ENCODE peak calls at places on chromosomes 12 and 14, in four cellular contexts. V, P, D and M are unnamed samples.

GRCh38 chr14:39229222-39229543 is 4.5 kb upstream of the MIA2 start:
- DNase-seq in V (no peak), P (no peak), D (no peak), M (no peak)

GRCh38 chr14:78921856-78922255 is 751.7 kb downstream of the NRXN3 start:
- DNase-seq in V (no peak), P (no peak), D (no peak), M (no peak)

GRCh38 chr14:106436310-106436905 is 910.0 kb downstream of the TMEM121 start:
- DNase-seq in V (peak; percentile 66), P (no peak), D (no peak), M (no peak)

GRCh38 chr14:99467338-99468075 is 13.2 kb downstream of the SETD3 start:
- DNase-seq in V (no peak), P (no peak), D (no peak), M (no peak)

GRCh38 chr12:62044450-62044849 is 215.8 kb upstream of the USP15 start:
- DNase-seq in V (no peak), P (no peak), D (no peak), M (no peak)

GRCh38 chr12:101599311-101599710 is 4.5 kb downstream of the MYBPC1 start:
- DNase-seq in V (no peak), P (no peak), D (no peak), M (no peak)

GRCh38 chr12:110280784-110281548 is at the start of gene ATP2A2:
- DNase-seq in V (peak; percentile 97), P (peak; percentile 87), D (peak; percentile 92), M (peak; percentile 79)

GRCh38 chr12:110501722-110502448 is at the start of the genes RAD9B and VPS29:
- DNase-seq in V (peak; percentile 99), P (peak; percentile 97), D (peak; percentile 98), M (peak; percentile 98)

GRCh38 chr12:116319316-116319715 is 41.8 kb upstream of the MED13L start:
- DNase-seq in V (no peak), P (no peak), D (no peak), M (no peak)

GRCh38 chr14:98244162-98244948 is 1027.6 kb downstream of the BCL11B start:
- DNase-seq in V (no peak), P (no peak), D (no peak), M (no peak)

GRCh38 chr12:6724409-6724797 is 557 bp downstream of the COPS7A start:
- DNase-seq in V (peak; percentile 84), P (no peak), D (no peak), M (peak; percentile 8)
- TF ChIP-seq POLR2A in V (no peak), P (no peak), D (no peak), M (no peak)

DNA sequence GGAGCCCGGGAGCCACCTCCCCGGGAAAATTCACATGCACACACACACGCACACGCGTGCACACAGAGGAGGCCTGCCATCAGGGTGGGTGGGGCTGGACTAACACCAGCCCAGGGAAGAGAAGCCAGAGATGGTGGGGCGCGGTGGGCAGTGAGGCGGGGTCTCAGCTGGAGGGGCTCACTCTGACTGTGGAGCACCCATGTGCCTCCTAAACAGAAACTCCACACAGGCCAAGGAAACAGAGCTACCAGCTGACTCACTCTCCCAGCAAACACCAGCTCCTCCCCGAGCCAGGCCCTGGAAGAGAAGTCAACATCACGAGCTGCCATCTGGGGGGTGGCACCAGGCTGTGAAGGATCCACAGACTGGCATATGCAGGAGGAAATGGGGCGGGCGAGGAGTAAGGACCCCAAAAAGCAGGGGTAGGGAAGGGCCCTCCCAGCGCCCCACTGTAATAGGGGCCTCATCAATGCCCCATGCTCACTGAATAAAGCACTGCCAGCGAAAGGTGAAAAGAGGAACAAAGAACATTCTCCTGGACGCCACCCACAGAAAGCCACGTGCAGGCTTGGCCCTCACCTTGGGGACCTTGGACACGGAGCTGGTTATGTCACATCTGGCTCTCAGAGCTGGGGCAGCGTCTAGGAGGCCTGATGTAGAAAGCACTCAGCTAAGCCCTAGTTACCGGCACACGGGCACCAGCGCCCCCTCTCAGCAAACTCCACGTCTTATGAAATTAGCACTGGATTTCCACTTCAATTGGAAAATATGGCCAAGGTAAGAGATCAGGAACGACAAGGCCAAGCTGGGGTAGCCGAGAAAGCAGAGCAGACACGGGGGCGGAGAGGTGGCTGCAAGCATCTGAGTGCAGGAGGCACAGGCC is 8.4 kb upstream of the INF2 start:
- DNase-seq in V (peak; percentile 68), P (no peak), D (peak; percentile 46), M (peak; percentile 63)
- H3K4me1 ChIP-seq in V (peaks cover 73% of the 10 kb centered on the region), P (peaks cover 21% of the 10 kb centered on the region), D (peaks cover 57% of the 10 kb centered on the region), M (peaks cover 40% of the 10 kb centered on the region)

DNA sequence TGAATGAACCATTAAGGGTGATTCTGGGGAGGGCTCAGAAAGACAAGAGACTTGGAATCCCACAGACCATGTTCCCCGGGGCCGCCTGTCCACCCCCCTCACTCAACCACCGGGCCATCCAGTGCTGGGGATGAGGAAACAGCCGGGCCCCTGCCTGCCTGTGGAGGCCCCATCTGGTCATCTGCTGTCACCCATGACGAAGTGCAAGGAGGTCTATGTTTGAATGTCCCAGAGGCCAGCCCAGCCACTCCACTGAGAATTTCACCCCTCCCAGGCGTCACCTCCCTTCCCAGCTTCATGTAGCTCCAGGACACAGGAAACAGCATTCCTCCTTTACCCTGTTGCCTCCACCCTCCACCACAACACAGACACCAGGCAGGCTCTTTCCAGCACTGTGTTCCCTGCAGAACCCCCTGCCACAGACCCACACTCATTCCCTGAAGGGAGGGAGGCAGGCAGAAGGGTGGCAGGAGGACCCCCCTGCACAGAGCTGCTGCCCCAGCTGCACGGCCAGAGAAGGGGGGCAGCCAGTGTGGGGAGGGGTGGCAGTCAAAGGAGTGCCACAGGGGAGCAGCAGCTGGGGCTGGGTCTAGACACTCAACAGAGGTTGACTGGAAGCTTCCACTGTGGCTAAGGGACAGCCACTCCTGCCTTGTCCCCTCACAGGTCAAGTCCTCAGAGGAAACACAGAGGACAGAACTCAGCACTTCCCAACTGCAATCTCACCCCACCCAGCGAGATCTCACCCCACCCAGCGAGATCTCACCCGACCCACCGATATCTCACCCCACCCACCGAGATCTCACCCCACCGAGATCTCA is 50.3 kb upstream of the PPP2R5C start:
- DNase-seq in V (no peak), P (no peak), D (no peak), M (no peak)
- TF ChIP-seq POLR2A in V (no peak), P (no peak), D (no peak), M (no peak)

GRCh38 chr12:1808036-1808797 is 12.1 kb upstream of the LRTM2 start:
- DNase-seq in V (peak; percentile 67), P (no peak), D (no peak), M (no peak)

GRCh38 chr12:1805441-1806081 is 14.8 kb upstream of the LRTM2 start:
- DNase-seq in V (peak; percentile 77), P (no peak), D (no peak), M (peak; percentile 85)

GRCh38 chr12:1807107-1807478 is 13.3 kb upstream of the LRTM2 start:
- DNase-seq in V (peak; percentile 61), P (no peak), D (no peak), M (no peak)

GRCh38 chr12:1807489-1807888 is 12.9 kb upstream of the LRTM2 start:
- DNase-seq in V (peak; percentile 76), P (no peak), D (no peak), M (no peak)

GRCh38 chr12:1806301-1807106 is 13.9 kb upstream of the LRTM2 start:
- DNase-seq in V (peak; percentile 73), P (no peak), D (no peak), M (no peak)
- H3K4me1 ChIP-seq in V (peaks cover 41% of the 10 kb centered on the region), P (no peaks in the 10 kb centered on the region), D (peaks cover 10% of the 10 kb centered on the region), M (peaks cover 10% of the 10 kb centered on the region)

GRCh38 chr12:25053021-25053271 is 104.0 kb upstream of the BCAT1 start:
- DNase-seq in V (no peak), P (no peak), D (no peak), M (no peak)

GRCh38 chr12:25051583-25052190 is 102.8 kb upstream of the BCAT1 start:
- DNase-seq in V (peak; percentile 86), P (no peak), D (no peak), M (no peak)

GRCh38 chr12:25054076-25054782 is 105.3 kb upstream of the BCAT1 start:
- DNase-seq in V (no peak), P (no peak), D (no peak), M (no peak)

GRCh38 chr12:25051171-25051570 is 102.3 kb upstream of the BCAT1 start:
- DNase-seq in V (no peak), P (no peak), D (no peak), M (no peak)

GRCh38 chr12:25052191-25053020 is 103.5 kb upstream of the BCAT1 start:
- DNase-seq in V (peak; percentile 78), P (no peak), D (peak; percentile 15), M (peak; percentile 5)
- TF ChIP-seq POLR2A in V (peak; percentile 83), P (no peak), D (no peak), M (no peak)

DNA sequence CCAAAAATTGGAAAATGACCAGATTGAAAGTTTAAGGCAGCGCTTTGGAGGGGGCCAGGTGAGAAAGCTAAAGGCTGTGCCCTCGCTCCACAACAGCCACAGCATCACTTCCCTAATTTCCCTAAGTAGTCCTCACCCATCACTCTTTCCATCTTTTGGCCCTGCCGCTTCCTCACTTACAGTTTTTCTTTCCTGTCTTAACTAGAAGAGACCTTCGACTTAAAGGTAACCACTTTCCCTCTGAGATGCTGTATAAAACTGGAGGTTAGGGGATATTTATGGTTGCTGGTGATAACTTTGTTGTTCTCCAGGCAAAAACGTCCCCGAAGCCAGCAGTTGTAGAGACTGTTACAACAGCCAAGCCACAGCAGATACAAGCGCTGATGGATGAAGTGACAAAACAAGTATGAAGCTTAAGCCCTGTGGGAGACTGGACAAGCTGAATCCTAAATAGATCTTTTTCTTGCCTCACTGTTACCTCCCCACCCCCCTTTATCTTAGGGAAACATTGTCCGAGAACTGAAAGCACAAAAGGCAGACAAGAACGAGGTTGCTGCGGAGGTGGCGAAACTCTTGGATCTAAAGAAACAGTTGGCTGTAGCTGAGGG is 4.3 kb downstream of the DDIT3 start:
- DNase-seq in V (no peak), P (no peak), D (no peak), M (no peak)
- H3K4me1 ChIP-seq in V (peaks cover 41% of the 10 kb centered on the region), P (peaks cover 3% of the 10 kb centered on the region), D (peaks cover 26% of the 10 kb centered on the region), M (peaks cover 26% of the 10 kb centered on the region)

GRCh38 chr12:56224102-56224701 is at the start of gene NABP2:
- DNase-seq in V (peak; percentile 98), P (peak; percentile 98), D (peak; percentile 98), M (peak; percentile 97)
- TF ChIP-seq POLR2A in V (no peak), P (peak; percentile 36), D (peak; percentile 55), M (peak; percentile 25)

DNA sequence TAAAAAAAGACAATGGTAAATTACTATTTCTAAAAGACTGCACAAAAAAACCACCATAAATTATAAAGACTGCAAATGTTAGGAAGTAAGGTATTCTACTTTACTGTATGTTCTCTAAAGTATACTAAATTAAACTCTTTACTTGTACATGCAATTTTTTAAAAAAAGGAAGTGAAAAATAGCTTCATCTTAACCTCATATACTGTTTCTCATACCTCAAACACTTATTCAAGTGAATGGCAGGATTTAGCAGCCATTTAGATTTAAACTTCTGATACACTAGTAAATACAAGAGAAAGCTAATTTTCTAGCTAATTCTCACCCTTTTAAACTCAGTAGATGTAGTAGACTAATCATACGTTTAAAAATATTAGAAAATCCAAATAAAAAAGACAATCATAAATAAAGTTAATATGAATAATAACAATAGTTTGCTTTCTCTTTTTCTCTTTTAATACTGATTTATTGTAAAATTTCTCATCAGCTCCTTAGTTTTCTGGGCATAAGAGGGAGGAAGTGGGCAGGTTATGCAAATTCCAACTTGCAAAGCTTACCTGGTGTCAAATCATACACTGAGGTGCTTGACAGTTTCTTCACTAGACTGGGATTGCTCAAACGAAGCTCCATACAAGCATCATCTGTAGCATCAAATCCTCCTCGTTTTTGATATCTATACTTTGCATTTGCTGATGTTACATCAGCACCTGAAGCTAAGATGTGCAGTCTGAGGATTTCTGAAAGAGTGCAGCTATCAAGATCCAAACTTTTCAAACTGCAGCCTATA is 71.0 kb upstream of the CFL2 start:
- DNase-seq in V (no peak), P (no peak), D (no peak), M (no peak)
- H3K4me1 ChIP-seq in V (peaks cover 18% of the 10 kb centered on the region), P (no peaks in the 10 kb centered on the region), D (no peaks in the 10 kb centered on the region), M (no peaks in the 10 kb centered on the region)